ENCODE peak calls at places on chromosomes 12 and 14, in five cellular contexts. Z is HTR-8/SVneo; W is stimulated activated CD4-positive, alpha-beta T cell treated with anti-CD3 and anti-CD28 coated beads, Interleukin-15, amount 100 ng/mL, for 24 hours; O is AG10803; Y is HS-5. G is an unnamed sample.

GRCh38 chr12:48388938-48389337 is 38.2 kb upstream of the ZNF641 start:
- DNase-seq in Z (no peak), W (no peak), Y (no peak), O (peak; percentile 39), G (peak; percentile 27)

GRCh38 chr12:63445266-63445665 is 223.0 kb downstream of the DPY19L2 start:
- DNase-seq in Y (no peak), Z (no peak), W (no peak), O (no peak), G (no peak)

GRCh38 chr14:95722525-95723190 is 8.7 kb upstream of the TCL1A start:
- DNase-seq in Z (no peak), W (no peak), O (no peak), Y (no peak), G (no peak)

GRCh38 chr12:4323400-4323799 is 2.4 kb downstream of the TIGAR start:
- DNase-seq in O (no peak), Z (no peak), Y (no peak), W (no peak), G (no peak)

GRCh38 chr14:92586001-92586947 is 72.7 kb downstream of the RIN3 start:
- DNase-seq in O (peak; percentile 99), Y (peak; percentile 69), Z (peak; percentile 31), W (no peak), G (peak; percentile 99)

GRCh38 chr12:19539836-19540235 is 100.5 kb downstream of the AEBP2 start:
- DNase-seq in Z (no peak), O (no peak), W (no peak), Y (no peak), G (no peak)

GRCh38 chr12:108833355-108833733 is 24.0 kb downstream of the SSH1 start:
- DNase-seq in Z (peak; percentile 79), W (no peak), O (peak; percentile 97), Y (peak; percentile 87), G (peak; percentile 86)

GRCh38 chr14:79602742-79603141 is 608.6 kb downstream of the DIO2 start:
- DNase-seq in Y (no peak), W (no peak), O (no peak), Z (no peak), G (no peak)

GRCh38 chr12:25829192-25829591 is 129.3 kb upstream of the RASSF8 start:
- DNase-seq in Y (peak; percentile 99), Z (peak; percentile 62), W (no peak), O (peak; percentile 99), G (peak; percentile 96)

GRCh38 chr12:17571047-17571446 is 518.9 kb downstream of the RERGL start:
- DNase-seq in O (no peak), Z (no peak), W (no peak), Y (no peak), G (no peak)

GRCh38 chr12:13566286-13566685 is 369.8 kb downstream of the EMP1 start:
- DNase-seq in O (peak; percentile 23), W (no peak), Z (no peak), Y (no peak), G (no peak)

GRCh38 chr12:109943811-109944210 is 43.7 kb downstream of the TCHP start:
- DNase-seq in Z (no peak), O (no peak), Y (no peak), W (no peak), G (no peak)

GRCh38 chr14:58574623-58575022 is 63.1 kb upstream of the DACT1 start:
- DNase-seq in O (no peak), Z (no peak), Y (no peak), W (no peak), G (no peak)

GRCh38 chr12:76863005-76863670 is 15.7 kb downstream of the CSRP2 start:
- DNase-seq in W (no peak), Z (no peak), O (peak; percentile 98), Y (peak; percentile 82), G (peak; percentile 83)

GRCh38 chr12:102927220-102927619 is 10.2 kb upstream of the PAH start:
- DNase-seq in O (no peak), W (no peak), Z (no peak), Y (no peak), G (no peak)

GRCh38 chr14:29857545-29857944 is 70.1 kb downstream of the PRKD1 start:
- DNase-seq in Z (no peak), O (no peak), Y (no peak), W (no peak), G (no peak)

GRCh38 chr12:80196419-80196818 is 97.1 kb downstream of the OTOGL start:
- DNase-seq in Y (no peak), Z (no peak), W (no peak), O (no peak), G (no peak)

GRCh38 chr12:100733817-100734593 is 60.6 kb upstream of the ANO4 start:
- DNase-seq in Y (no peak), O (peak; percentile 47), W (no peak), Z (no peak), G (no peak)

GRCh38 chr14:104651876-104652260 is 37.5 kb upstream of the INF2 start:
- DNase-seq in O (no peak), Z (no peak), W (no peak), Y (no peak), G (no peak)

GRCh38 chr14:21060590-21061346 is 3.1 kb downstream of the RNASE8 start:
- DNase-seq in W (no peak), Y (no peak), O (no peak), Z (no peak), G (no peak)

GRCh38 chr12:110501378-110501721 is 561 bp downstream of the VPS29 start:
- DNase-seq in Y (peak; percentile 48), W (peak; percentile 50), O (peak; percentile 46), Z (no peak), G (no peak)

GRCh38 chr12:20415641-20416040 is 47.3 kb downstream of the PDE3A start:
- DNase-seq in W (no peak), O (no peak), Z (no peak), Y (no peak), G (no peak)

GRCh38 chr12:4303750-4304149 is 17.3 kb upstream of the TIGAR start:
- DNase-seq in Z (no peak), Y (no peak), O (no peak), W (no peak), G (no peak)

GRCh38 chr12:27595231-27595642 is 71.2 kb downstream of the PPFIBP1 start:
- DNase-seq in Y (no peak), O (peak; percentile 95), W (no peak), Z (no peak), G (peak; percentile 80)

GRCh38 chr12:108328420-108328819 is 10.7 kb downstream of the CMKLR1 start:
- DNase-seq in Y (no peak), Z (no peak), O (no peak), W (no peak), G (no peak)

GRCh38 chr12:52690351-52691075 is 10.3 kb upstream of the KRT1 start:
- DNase-seq in W (no peak), Y (no peak), Z (no peak), O (no peak), G (no peak)

GRCh38 chr12:7542813-7543212 is 39.2 kb upstream of the CD163 start:
- DNase-seq in Y (no peak), W (no peak), O (peak; percentile 88), Z (no peak), G (peak; percentile 41)

G was measured in BJ.